ENCODE peak calls at places on chromosome 15, in nine cellular contexts. T, R, K, Q, M, A, D, B and G are unnamed samples.

GRCh38 chr15:23629234-23629805 is 18.3 kb downstream of the MAGEL2 start:
- DNase-seq in T (no peak), R (peak; percentile 31), K (no peak), Q (no peak), M (peak; percentile 21), A (no peak), D (no peak), B (no peak), G (no peak)

GRCh38 chr15:83475551-83475950 is 28.4 kb downstream of the SH3GL3 start:
- DNase-seq in T (no peak), R (no peak), K (no peak), Q (no peak), M (peak; percentile 26), A (no peak), D (no peak), B (no peak), G (no peak)

GRCh38 chr15:67119238-67119846 is 53.9 kb downstream of the SMAD3 start:
- DNase-seq in T (no peak), R (no peak), K (no peak), Q (no peak), M (no peak), A (no peak), D (no peak), B (no peak), G (no peak)

GRCh38 chr15:60721706-60722105 is 242.8 kb upstream of the ICE2 start:
- DNase-seq in T (no peak), R (peak; percentile 34), K (no peak), Q (no peak), M (no peak), A (no peak), D (no peak), B (no peak), G (no peak)

GRCh38 chr15:90664650-90665287 is 52.4 kb upstream of the BLM start:
- DNase-seq in T (no peak), R (no peak), K (no peak), Q (no peak), M (peak; percentile 27), A (no peak), D (no peak), B (no peak), G (no peak)

GRCh38 chr15:56817690-56818089 is 84.4 kb upstream of the ZNF280D start:
- DNase-seq in T (no peak), R (no peak), K (no peak), Q (no peak), M (no peak), A (no peak), D (no peak), B (no peak), G (no peak)

GRCh38 chr15:22959451-22960101 is 20.6 kb downstream of the CYFIP1 start:
- DNase-seq in T (no peak), R (no peak), K (no peak), Q (peak; percentile 17), M (no peak), A (no peak), D (no peak), B (no peak), G (no peak)

GRCh38 chr15:68556139-68556990 is 22.4 kb upstream of the CORO2B start:
- DNase-seq in T (no peak), R (no peak), K (no peak), Q (no peak), M (no peak), A (no peak), D (no peak), B (peak; percentile 60), G (peak; percentile 35)

GRCh38 chr15:73716417-73716816 is 32.2 kb downstream of the CD276 start:
- DNase-seq in T (no peak), R (no peak), K (no peak), Q (no peak), M (peak; percentile 58), A (no peak), D (no peak), B (no peak), G (no peak)

GRCh38 chr15:77525411-77525811 is 104.7 kb downstream of the HMG20A start:
- DNase-seq in T (no peak), R (no peak), K (no peak), Q (no peak), M (no peak), A (no peak), D (no peak), B (no peak), G (no peak)

GRCh38 chr15:56964182-56964581 is 45.7 kb downstream of the TCF12 start:
- DNase-seq in T (no peak), R (no peak), K (no peak), Q (no peak), M (no peak), A (no peak), D (no peak), B (no peak), G (no peak)

GRCh38 chr15:68499620-68500312 is 67.8 kb upstream of the ITGA11 start:
- DNase-seq in T (no peak), R (no peak), K (no peak), Q (no peak), M (no peak), A (no peak), D (no peak), B (peak; percentile 31), G (peak; percentile 21)

GRCh38 chr15:93359037-93359779 is 270.2 kb upstream of the RGMA start:
- DNase-seq in T (no peak), R (peak; percentile 26), K (no peak), Q (no peak), M (no peak), A (no peak), D (no peak), B (no peak), G (no peak)

GRCh38 chr15:93366387-93367100 is 277.5 kb upstream of the RGMA start:
- DNase-seq in T (no peak), R (no peak), K (no peak), Q (no peak), M (peak; percentile 8), A (no peak), D (no peak), B (no peak), G (no peak)

GRCh38 chr15:93359780-93360161 is 270.8 kb upstream of the RGMA start:
- DNase-seq in T (no peak), R (peak; percentile 23), K (no peak), Q (no peak), M (no peak), A (no peak), D (no peak), B (no peak), G (no peak)

GRCh38 chr15:93362203-93362602 is 273.2 kb upstream of the RGMA start:
- DNase-seq in T (no peak), R (no peak), K (no peak), Q (no peak), M (no peak), A (no peak), D (no peak), B (no peak), G (no peak)

DNA sequence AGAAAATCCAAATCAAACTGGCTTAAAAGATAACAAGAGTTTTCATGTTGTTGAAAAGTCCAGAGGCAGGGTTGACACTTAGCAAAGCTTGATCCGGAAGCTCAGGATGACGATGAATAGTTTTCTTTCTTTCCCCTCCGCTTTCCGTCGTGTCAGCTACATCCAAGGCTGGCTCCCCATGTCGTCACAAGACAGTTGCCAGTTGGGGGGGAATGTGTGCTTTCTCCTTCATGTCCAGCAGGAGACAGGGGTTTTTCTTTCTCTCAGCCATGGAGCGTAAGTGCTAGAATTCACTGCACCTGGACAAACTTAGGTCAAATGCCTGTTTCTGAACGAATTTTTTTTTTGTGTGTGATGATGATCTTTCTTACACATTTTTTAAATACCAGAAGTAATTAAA is 273.8 kb upstream of the RGMA start:
- DNase-seq in T (no peak), R (peak; percentile 21), K (no peak), Q (no peak), M (no peak), A (no peak), D (no peak), B (no peak), G (no peak)
- TF ChIP-seq CTCF in T (no peak), R (no peak), K (no peak), Q (peak; percentile 16), M (no peak), A (peak; percentile 16), D (no peak), B (peak; percentile 72), G (no peak)

DNA sequence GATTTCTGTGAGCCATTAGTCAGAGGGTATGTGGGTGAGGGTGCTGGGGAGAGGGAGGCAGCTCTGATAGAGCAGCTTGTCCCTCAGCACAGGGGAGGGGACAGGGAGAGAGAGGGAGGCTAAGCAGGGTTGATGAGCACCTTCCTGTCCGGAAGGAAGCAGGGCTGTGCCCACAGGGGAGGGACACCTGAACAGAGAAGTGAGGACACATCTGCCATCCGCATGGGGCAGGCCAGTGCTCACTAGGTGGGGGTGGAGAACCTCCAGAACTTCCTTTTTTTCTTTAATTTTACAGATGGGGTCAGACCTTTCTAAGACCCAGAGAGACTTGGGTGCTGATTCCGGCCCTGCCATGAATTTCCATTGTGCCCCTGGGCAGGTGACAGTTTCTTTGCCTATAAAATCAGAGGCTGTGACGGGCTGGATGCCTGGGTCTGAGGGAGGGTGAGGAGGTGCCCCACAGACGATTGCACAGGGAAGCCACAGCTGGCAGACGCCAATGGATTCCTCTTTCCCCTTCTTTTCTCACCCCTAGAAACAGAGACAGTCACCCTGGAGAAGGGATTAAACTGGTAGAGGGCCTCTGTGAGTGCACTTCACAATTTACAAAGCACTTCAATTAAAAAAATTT is 4.1 kb upstream of the TGM5 start:
- DNase-seq in T (no peak), R (no peak), K (no peak), Q (no peak), M (no peak), A (no peak), D (no peak), B (peak; percentile 40), G (no peak)
- TF ChIP-seq CTCF in T (no peak), R (no peak), K (no peak), Q (no peak), M (no peak), A (no peak), D (no peak), B (no peak), G (no peak)

DNA sequence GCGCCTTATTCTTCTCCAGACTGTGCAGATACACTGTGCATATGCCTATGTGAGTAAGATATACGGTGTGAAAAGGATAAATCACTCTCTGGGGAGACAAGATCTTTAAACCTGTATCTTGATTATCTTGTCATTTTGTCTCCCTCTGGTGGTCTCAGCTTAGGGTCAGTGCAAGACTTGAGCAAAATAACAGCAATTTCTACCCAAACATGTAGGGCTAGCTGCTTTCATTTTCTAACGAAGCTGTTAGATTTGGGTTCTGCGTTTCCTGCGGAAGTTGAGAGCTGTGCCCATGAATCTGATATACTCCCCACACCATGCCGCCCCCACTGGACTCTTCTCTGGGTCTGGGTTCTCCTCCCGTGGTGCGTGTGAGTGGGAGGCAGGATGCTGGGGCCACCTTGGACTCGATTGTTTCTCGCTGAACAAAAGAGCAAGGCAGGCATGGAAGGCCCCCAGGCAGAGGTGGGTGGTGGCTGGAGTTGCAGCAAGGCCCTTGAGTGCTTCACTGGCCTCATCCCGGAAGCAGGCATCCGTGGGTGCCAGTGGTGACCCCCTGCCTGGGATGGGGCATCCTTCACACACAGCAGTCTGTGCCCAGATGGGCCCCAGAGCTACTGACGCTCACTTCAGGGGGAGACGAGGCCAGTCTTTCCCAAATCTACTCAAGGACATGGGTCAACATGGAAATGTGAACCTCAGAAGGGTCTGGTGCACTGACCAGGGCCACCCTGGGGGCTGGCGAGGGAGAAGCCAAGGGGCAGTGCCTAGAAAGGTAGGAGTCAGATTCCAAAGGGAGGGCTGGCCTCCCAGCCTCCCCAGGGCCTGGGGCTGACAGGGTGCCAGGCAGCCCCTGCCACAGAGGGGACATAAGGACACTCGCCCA is 179.6 kb downstream of the NSMCE3 start:
- DNase-seq in T (no peak), R (no peak), K (peak; percentile 41), Q (no peak), M (no peak), A (no peak), D (no peak), B (no peak), G (no peak)
- TF ChIP-seq CTCF in T (no peak), R (peak; percentile 36), K (peak; percentile 44), Q (peak; percentile 35), M (peak; percentile 8), A (no peak), D (no peak), B (peak; percentile 66), G (no peak)

GRCh38 chr15:89299896-89300295 is 34.7 kb downstream of the POLG start:
- DNase-seq in T (no peak), R (no peak), K (peak; percentile 26), Q (no peak), M (peak; percentile 8), A (no peak), D (no peak), B (no peak), G (no peak)
- TF ChIP-seq CTCF in T (no peak), R (peak; percentile 39), K (peak; percentile 30), Q (no peak), M (peak; percentile 39), A (peak; percentile 30), D (peak; percentile 56), B (peak; percentile 37), G (no peak)